ENCODE peak calls at places on chromosomes 5 and 9, in four cellular contexts. One of them, this sample, is unnamed.

GRCh38 chr9:118003240-118003639 is 299.0 kb downstream of the TLR4 start:
- DNase-seq in GDM1: no peak
- DNase-seq in stimulated activated CD4-positive, alpha-beta T cell treated with anti-CD3 and anti-CD28 coated beads, Interleukin-4, amount 100 ng/mL, for 4 hours: no peak
- DNase-seq in KG1: no peak
- DNase-seq in this sample: no peak

GRCh38 chr9:118785456-118785855 is 583.8 kb downstream of the BRINP1 start:
- DNase-seq in stimulated activated CD4-positive, alpha-beta T cell treated with anti-CD3 and anti-CD28 coated beads, Interleukin-4, amount 100 ng/mL, for 4 hours: no peak
- DNase-seq in KG1: no peak
- DNase-seq in GDM1: no peak
- DNase-seq in this sample: no peak

GRCh38 chr9:115668506-115668905 is 485.1 kb upstream of the PAPPA start:
- DNase-seq in KG1: no peak
- DNase-seq in GDM1: no peak
- DNase-seq in stimulated activated CD4-positive, alpha-beta T cell treated with anti-CD3 and anti-CD28 coated beads, Interleukin-4, amount 100 ng/mL, for 4 hours: no peak
- DNase-seq in this sample: no peak

GRCh38 chr9:125904155-125904841 is 157.1 kb downstream of the PBX3 start:
- DNase-seq in GDM1: peak
- DNase-seq in stimulated activated CD4-positive, alpha-beta T cell treated with anti-CD3 and anti-CD28 coated beads, Interleukin-4, amount 100 ng/mL, for 4 hours: no peak
- DNase-seq in KG1: no peak
- DNase-seq in this sample: no peak

GRCh38 chr5:43121565-43122484 is 1.1 kb downstream of the ZNF131 start:
- DNase-seq in GDM1: no peak
- DNase-seq in KG1: peak
- DNase-seq in stimulated activated CD4-positive, alpha-beta T cell treated with anti-CD3 and anti-CD28 coated beads, Interleukin-4, amount 100 ng/mL, for 4 hours: no peak
- DNase-seq in this sample: peak

GRCh38 chr5:14708551-14708950 is 44.0 kb downstream of the OTULIN start:
- DNase-seq in stimulated activated CD4-positive, alpha-beta T cell treated with anti-CD3 and anti-CD28 coated beads, Interleukin-4, amount 100 ng/mL, for 4 hours: no peak
- DNase-seq in GDM1: no peak
- DNase-seq in KG1: no peak
- DNase-seq in this sample: no peak

GRCh38 chr5:135488727-135489465 is 36.7 kb upstream of the TIFAB start:
- DNase-seq in GDM1: no peak
- DNase-seq in KG1: no peak
- DNase-seq in stimulated activated CD4-positive, alpha-beta T cell treated with anti-CD3 and anti-CD28 coated beads, Interleukin-4, amount 100 ng/mL, for 4 hours: no peak
- DNase-seq in this sample: no peak

GRCh38 chr5:59368951-59369350 is 524.6 kb downstream of the PDE4D start:
- DNase-seq in KG1: no peak
- DNase-seq in stimulated activated CD4-positive, alpha-beta T cell treated with anti-CD3 and anti-CD28 coated beads, Interleukin-4, amount 100 ng/mL, for 4 hours: no peak
- DNase-seq in GDM1: no peak
- DNase-seq in this sample: no peak

GRCh38 chr9:92715488-92716231 is 45.7 kb upstream of the IPPK start:
- DNase-seq in KG1: no peak
- DNase-seq in stimulated activated CD4-positive, alpha-beta T cell treated with anti-CD3 and anti-CD28 coated beads, Interleukin-4, amount 100 ng/mL, for 4 hours: no peak
- DNase-seq in GDM1: no peak
- DNase-seq in this sample: no peak

GRCh38 chr9:126471084-126471611 is 142.6 kb upstream of the LMX1B start:
- DNase-seq in GDM1: peak
- DNase-seq in stimulated activated CD4-positive, alpha-beta T cell treated with anti-CD3 and anti-CD28 coated beads, Interleukin-4, amount 100 ng/mL, for 4 hours: peak
- DNase-seq in KG1: peak
- DNase-seq in this sample: peak

GRCh38 chr9:98450486-98450885 is 195.0 kb upstream of the TBC1D2 start:
- DNase-seq in stimulated activated CD4-positive, alpha-beta T cell treated with anti-CD3 and anti-CD28 coated beads, Interleukin-4, amount 100 ng/mL, for 4 hours: no peak
- DNase-seq in GDM1: no peak
- DNase-seq in KG1: no peak
- DNase-seq in this sample: no peak

GRCh38 chr5:109580225-109580624 is 109.5 kb upstream of the MAN2A1 start:
- DNase-seq in stimulated activated CD4-positive, alpha-beta T cell treated with anti-CD3 and anti-CD28 coated beads, Interleukin-4, amount 100 ng/mL, for 4 hours: no peak
- DNase-seq in GDM1: no peak
- DNase-seq in KG1: no peak
- DNase-seq in this sample: no peak

GRCh38 chr9:121319394-121319780 is 50.7 kb downstream of the STOM start:
- DNase-seq in stimulated activated CD4-positive, alpha-beta T cell treated with anti-CD3 and anti-CD28 coated beads, Interleukin-4, amount 100 ng/mL, for 4 hours: no peak
- DNase-seq in KG1: no peak
- DNase-seq in GDM1: no peak
- DNase-seq in this sample: no peak

GRCh38 chr9:86605303-86605702 is 251.1 kb upstream of the TUT7 start:
- DNase-seq in KG1: no peak
- DNase-seq in GDM1: no peak
- DNase-seq in stimulated activated CD4-positive, alpha-beta T cell treated with anti-CD3 and anti-CD28 coated beads, Interleukin-4, amount 100 ng/mL, for 4 hours: no peak
- DNase-seq in this sample: no peak

GRCh38 chr9:135122316-135122715 is 34.8 kb downstream of the OLFM1 start:
- DNase-seq in stimulated activated CD4-positive, alpha-beta T cell treated with anti-CD3 and anti-CD28 coated beads, Interleukin-4, amount 100 ng/mL, for 4 hours: no peak
- DNase-seq in KG1: no peak
- DNase-seq in GDM1: no peak
- DNase-seq in this sample: no peak

GRCh38 chr5:176568657-176569056 is 19.5 kb downstream of the CDHR2 start:
- DNase-seq in GDM1: no peak
- DNase-seq in stimulated activated CD4-positive, alpha-beta T cell treated with anti-CD3 and anti-CD28 coated beads, Interleukin-4, amount 100 ng/mL, for 4 hours: no peak
- DNase-seq in KG1: no peak
- DNase-seq in this sample: no peak